ENCODE peak calls at places on chromosomes 12 and 14, in ten cellular contexts. One of them, this sample, is unnamed.

GRCh38 chr14:33457021-33457420 is 493.9 kb downstream of the EGLN3 start:
- DNase-seq in Karpas-422: no peak
- DNase-seq in colonic mucosa: no peak
- DNase-seq in Caco-2: no peak
- DNase-seq in transverse colon: no peak
- DNase-seq in aorta: no peak
- DNase-seq in mucosa of descending colon: no peak
- DNase-seq in HFF-Myc: peak
- DNase-seq in bronchial epithelial cell: peak
- DNase-seq in testis: no peak
- DNase-seq in this sample: no peak

GRCh38 chr12:57744194-57744776 is 554 bp upstream of the TSPAN31 start:
- DNase-seq in transverse colon: peak
- DNase-seq in Caco-2: peak
- DNase-seq in mucosa of descending colon: peak
- DNase-seq in aorta: peak
- DNase-seq in Karpas-422: peak
- DNase-seq in bronchial epithelial cell: no peak
- DNase-seq in testis: peak
- DNase-seq in colonic mucosa: peak
- DNase-seq in HFF-Myc: no peak
- DNase-seq in this sample: peak

GRCh38 chr12:124675881-124676688 is 108.7 kb upstream of the NCOR2 start:
- DNase-seq in transverse colon: no peak
- DNase-seq in bronchial epithelial cell: no peak
- DNase-seq in HFF-Myc: no peak
- DNase-seq in aorta: peak
- DNase-seq in colonic mucosa: no peak
- DNase-seq in Karpas-422: no peak
- DNase-seq in Caco-2: no peak
- DNase-seq in testis: no peak
- DNase-seq in mucosa of descending colon: no peak
- DNase-seq in this sample: no peak

GRCh38 chr12:53613821-53614220 is 12.4 kb downstream of the ATF7 start:
- DNase-seq in Caco-2: no peak
- DNase-seq in testis: no peak
- DNase-seq in colonic mucosa: no peak
- DNase-seq in Karpas-422: no peak
- DNase-seq in aorta: no peak
- DNase-seq in HFF-Myc: no peak
- DNase-seq in bronchial epithelial cell: peak
- DNase-seq in transverse colon: no peak
- DNase-seq in mucosa of descending colon: no peak
- DNase-seq in this sample: no peak

GRCh38 chr14:104784846-104785707 is 10.5 kb downstream of the AKT1 start:
- DNase-seq in testis: peak
- DNase-seq in Caco-2: no peak
- DNase-seq in Karpas-422: no peak
- DNase-seq in HFF-Myc: no peak
- DNase-seq in aorta: no peak
- DNase-seq in mucosa of descending colon: no peak
- DNase-seq in bronchial epithelial cell: no peak
- DNase-seq in colonic mucosa: no peak
- DNase-seq in transverse colon: no peak
- DNase-seq in this sample: no peak

GRCh38 chr14:105411017-105411941 is 8.3 kb upstream of the MTA1 start:
- DNase-seq in aorta: no peak
- DNase-seq in transverse colon: peak
- DNase-seq in HFF-Myc: no peak
- DNase-seq in mucosa of descending colon: peak
- DNase-seq in Caco-2: peak
- DNase-seq in bronchial epithelial cell: peak
- DNase-seq in colonic mucosa: no peak
- DNase-seq in Karpas-422: peak
- DNase-seq in testis: no peak
- DNase-seq in this sample: peak

GRCh38 chr12:47964102-47964723 is 817 bp downstream of the TMEM106C start:
- DNase-seq in HFF-Myc: no peak
- DNase-seq in transverse colon: peak
- DNase-seq in testis: peak
- DNase-seq in bronchial epithelial cell: no peak
- DNase-seq in colonic mucosa: peak
- DNase-seq in mucosa of descending colon: peak
- DNase-seq in Caco-2: peak
- DNase-seq in aorta: no peak
- DNase-seq in Karpas-422: peak
- DNase-seq in this sample: peak

GRCh38 chr14:104863923-104864266 is 1.2 kb upstream of the CEP170B start:
- DNase-seq in Karpas-422: no peak
- DNase-seq in bronchial epithelial cell: no peak
- DNase-seq in transverse colon: no peak
- DNase-seq in mucosa of descending colon: no peak
- DNase-seq in aorta: no peak
- DNase-seq in testis: no peak
- DNase-seq in Caco-2: no peak
- DNase-seq in HFF-Myc: no peak
- DNase-seq in colonic mucosa: no peak
- DNase-seq in this sample: peak

GRCh38 chr14:32013083-32013482 is 64.0 kb upstream of the ARHGAP5 start:
- DNase-seq in colonic mucosa: no peak
- DNase-seq in Caco-2: peak
- DNase-seq in mucosa of descending colon: no peak
- DNase-seq in HFF-Myc: no peak
- DNase-seq in Karpas-422: no peak
- DNase-seq in transverse colon: no peak
- DNase-seq in testis: no peak
- DNase-seq in aorta: no peak
- DNase-seq in bronchial epithelial cell: no peak
- DNase-seq in this sample: no peak

GRCh38 chr12:50363141-50363540 is 33.3 kb downstream of the FAM186A start:
- DNase-seq in Karpas-422: no peak
- DNase-seq in HFF-Myc: no peak
- DNase-seq in testis: no peak
- DNase-seq in colonic mucosa: no peak
- DNase-seq in transverse colon: no peak
- DNase-seq in mucosa of descending colon: no peak
- DNase-seq in Caco-2: no peak
- DNase-seq in aorta: no peak
- DNase-seq in bronchial epithelial cell: no peak
- DNase-seq in this sample: no peak

GRCh38 chr12:123223241-123223668 is 9.7 kb downstream of the MPHOSPH9 start:
- DNase-seq in colonic mucosa: no peak
- DNase-seq in Karpas-422: no peak
- DNase-seq in Caco-2: no peak
- DNase-seq in bronchial epithelial cell: no peak
- DNase-seq in mucosa of descending colon: no peak
- DNase-seq in testis: peak
- DNase-seq in aorta: no peak
- DNase-seq in HFF-Myc: no peak
- DNase-seq in transverse colon: peak
- DNase-seq in this sample: no peak

GRCh38 chr12:110794623-110795280 is 52.0 kb upstream of the CCDC63 start:
- DNase-seq in transverse colon: peak
- DNase-seq in mucosa of descending colon: peak
- DNase-seq in colonic mucosa: peak
- DNase-seq in testis: peak
- DNase-seq in Caco-2: no peak
- DNase-seq in aorta: no peak
- DNase-seq in bronchial epithelial cell: no peak
- DNase-seq in HFF-Myc: peak
- DNase-seq in Karpas-422: peak
- DNase-seq in this sample: peak

GRCh38 chr12:55663391-55663790 is 26.7 kb downstream of the OR10P1 start:
- DNase-seq in bronchial epithelial cell: no peak
- DNase-seq in colonic mucosa: no peak
- DNase-seq in aorta: no peak
- DNase-seq in Caco-2: no peak
- DNase-seq in testis: no peak
- DNase-seq in HFF-Myc: no peak
- DNase-seq in mucosa of descending colon: no peak
- DNase-seq in Karpas-422: no peak
- DNase-seq in transverse colon: no peak
- DNase-seq in this sample: no peak

GRCh38 chr12:132904718-132905328 is 17.4 kb upstream of the CHFR start:
- DNase-seq in Karpas-422: no peak
- DNase-seq in aorta: peak
- DNase-seq in testis: peak
- DNase-seq in mucosa of descending colon: peak
- DNase-seq in bronchial epithelial cell: no peak
- DNase-seq in HFF-Myc: no peak
- DNase-seq in Caco-2: no peak
- DNase-seq in colonic mucosa: peak
- DNase-seq in transverse colon: peak
- DNase-seq in this sample: peak

GRCh38 chr12:23209793-23210192 is 584.8 kb downstream of the ETNK1 start:
- DNase-seq in aorta: no peak
- DNase-seq in mucosa of descending colon: no peak
- DNase-seq in Caco-2: no peak
- DNase-seq in transverse colon: no peak
- DNase-seq in bronchial epithelial cell: peak
- DNase-seq in colonic mucosa: no peak
- DNase-seq in HFF-Myc: no peak
- DNase-seq in testis: no peak
- DNase-seq in Karpas-422: no peak
- DNase-seq in this sample: no peak

GRCh38 chr12:11819643-11820042 is 170.2 kb downstream of the ETV6 start:
- DNase-seq in HFF-Myc: no peak
- DNase-seq in aorta: no peak
- DNase-seq in testis: no peak
- DNase-seq in colonic mucosa: no peak
- DNase-seq in mucosa of descending colon: no peak
- DNase-seq in transverse colon: no peak
- DNase-seq in Karpas-422: no peak
- DNase-seq in Caco-2: no peak
- DNase-seq in bronchial epithelial cell: no peak
- DNase-seq in this sample: no peak

GRCh38 chr14:48575772-48576171 is 900.4 kb upstream of the MDGA2 start:
- DNase-seq in testis: no peak
- DNase-seq in Caco-2: no peak
- DNase-seq in colonic mucosa: no peak
- DNase-seq in HFF-Myc: no peak
- DNase-seq in transverse colon: no peak
- DNase-seq in Karpas-422: no peak
- DNase-seq in mucosa of descending colon: no peak
- DNase-seq in bronchial epithelial cell: no peak
- DNase-seq in aorta: no peak
- DNase-seq in this sample: no peak

GRCh38 chr14:98181768-98182167 is 1090.2 kb downstream of the BCL11B start:
- DNase-seq in HFF-Myc: no peak
- DNase-seq in Caco-2: no peak
- DNase-seq in bronchial epithelial cell: no peak
- DNase-seq in transverse colon: no peak
- DNase-seq in testis: no peak
- DNase-seq in aorta: no peak
- DNase-seq in Karpas-422: no peak
- DNase-seq in colonic mucosa: no peak
- DNase-seq in mucosa of descending colon: no peak
- DNase-seq in this sample: no peak

GRCh38 chr14:72555609-72556000 is 338.3 kb downstream of the DPF3 start:
- DNase-seq in transverse colon: no peak
- DNase-seq in colonic mucosa: no peak
- DNase-seq in aorta: no peak
- DNase-seq in Caco-2: no peak
- DNase-seq in mucosa of descending colon: no peak
- DNase-seq in HFF-Myc: no peak
- DNase-seq in bronchial epithelial cell: no peak
- DNase-seq in testis: no peak
- DNase-seq in Karpas-422: no peak
- DNase-seq in this sample: no peak

GRCh38 chr14:77309122-77309521 is 11.6 kb downstream of the POMT2 start:
- DNase-seq in Karpas-422: no peak
- DNase-seq in mucosa of descending colon: no peak
- DNase-seq in testis: no peak
- DNase-seq in aorta: no peak
- DNase-seq in Caco-2: no peak
- DNase-seq in transverse colon: no peak
- DNase-seq in colonic mucosa: no peak
- DNase-seq in bronchial epithelial cell: no peak
- DNase-seq in HFF-Myc: no peak
- DNase-seq in this sample: no peak

GRCh38 chr12:118061011-118061875 is at the start of gene WSB2:
- DNase-seq in aorta: peak
- DNase-seq in colonic mucosa: peak
- DNase-seq in HFF-Myc: no peak
- DNase-seq in transverse colon: peak
- DNase-seq in mucosa of descending colon: peak
- DNase-seq in testis: peak
- DNase-seq in Karpas-422: peak
- DNase-seq in bronchial epithelial cell: no peak
- DNase-seq in Caco-2: peak
- DNase-seq in this sample: peak

GRCh38 chr12:554001-554285 is 94.2 kb downstream of the B4GALNT3 start:
- DNase-seq in transverse colon: no peak
- DNase-seq in HFF-Myc: no peak
- DNase-seq in Karpas-422: no peak
- DNase-seq in mucosa of descending colon: peak
- DNase-seq in Caco-2: no peak
- DNase-seq in colonic mucosa: no peak
- DNase-seq in aorta: peak
- DNase-seq in testis: no peak
- DNase-seq in bronchial epithelial cell: no peak
- DNase-seq in this sample: peak
- H3K4me3 ChIP-seq in transverse colon: no peak
- H3K4me3 ChIP-seq in HFF-Myc: no peak
- H3K4me3 ChIP-seq in Karpas-422: no peak
- H3K4me3 ChIP-seq in mucosa of descending colon: no peak
- H3K4me3 ChIP-seq in Caco-2: no peak
- H3K4me3 ChIP-seq in colonic mucosa: no peak
- H3K4me3 ChIP-seq in aorta: no peak
- H3K4me3 ChIP-seq in testis: no peak
- H3K4me3 ChIP-seq in bronchial epithelial cell: no peak
- H3K4me3 ChIP-seq in this sample: no peak

GRCh38 chr14:76112889-76113611 is 38.7 kb upstream of the GPATCH2L start:
- DNase-seq in bronchial epithelial cell: no peak
- DNase-seq in aorta: no peak
- DNase-seq in Karpas-422: no peak
- DNase-seq in colonic mucosa: no peak
- DNase-seq in Caco-2: no peak
- DNase-seq in transverse colon: no peak
- DNase-seq in HFF-Myc: no peak
- DNase-seq in testis: no peak
- DNase-seq in mucosa of descending colon: no peak
- DNase-seq in this sample: no peak
- H3K4me3 ChIP-seq in bronchial epithelial cell: no peak
- H3K4me3 ChIP-seq in aorta: no peak
- H3K4me3 ChIP-seq in Karpas-422: no peak
- H3K4me3 ChIP-seq in colonic mucosa: no peak
- H3K4me3 ChIP-seq in Caco-2: no peak
- H3K4me3 ChIP-seq in transverse colon: no peak
- H3K4me3 ChIP-seq in HFF-Myc: no peak
- H3K4me3 ChIP-seq in testis: no peak
- H3K4me3 ChIP-seq in mucosa of descending colon: no peak
- H3K4me3 ChIP-seq in this sample: no peak

GRCh38 chr12:79692860-79693605 is 2.3 kb upstream of the PAWR start:
- DNase-seq in Karpas-422: peak
- DNase-seq in HFF-Myc: no peak
- DNase-seq in aorta: no peak
- DNase-seq in Caco-2: no peak
- DNase-seq in mucosa of descending colon: no peak
- DNase-seq in colonic mucosa: no peak
- DNase-seq in bronchial epithelial cell: peak
- DNase-seq in testis: no peak
- DNase-seq in transverse colon: no peak
- DNase-seq in this sample: no peak
- H3K4me3 ChIP-seq in Karpas-422: no peak
- H3K4me3 ChIP-seq in HFF-Myc: no peak
- H3K4me3 ChIP-seq in aorta: peak
- H3K4me3 ChIP-seq in Caco-2: peak
- H3K4me3 ChIP-seq in mucosa of descending colon: no peak
- H3K4me3 ChIP-seq in colonic mucosa: peak
- H3K4me3 ChIP-seq in bronchial epithelial cell: peak
- H3K4me3 ChIP-seq in testis: no peak
- H3K4me3 ChIP-seq in transverse colon: no peak
- H3K4me3 ChIP-seq in this sample: no peak

GRCh38 chr14:61188196-61188595 is 92.9 kb downstream of the TMEM30B start:
- DNase-seq in testis: peak
- DNase-seq in transverse colon: no peak
- DNase-seq in mucosa of descending colon: no peak
- DNase-seq in bronchial epithelial cell: no peak
- DNase-seq in Karpas-422: no peak
- DNase-seq in aorta: peak
- DNase-seq in HFF-Myc: no peak
- DNase-seq in Caco-2: no peak
- DNase-seq in colonic mucosa: no peak
- DNase-seq in this sample: no peak
- H3K4me3 ChIP-seq in testis: peak
- H3K4me3 ChIP-seq in transverse colon: no peak
- H3K4me3 ChIP-seq in mucosa of descending colon: no peak
- H3K4me3 ChIP-seq in bronchial epithelial cell: peak
- H3K4me3 ChIP-seq in Karpas-422: no peak
- H3K4me3 ChIP-seq in aorta: no peak
- H3K4me3 ChIP-seq in HFF-Myc: no peak
- H3K4me3 ChIP-seq in Caco-2: no peak
- H3K4me3 ChIP-seq in colonic mucosa: no peak
- H3K4me3 ChIP-seq in this sample: no peak